ENCODE peak calls at places on chromosome 17, in five cellular contexts. K is PC-3, N is AG09319, X is breast epithelium, D is GM13977. T is an unnamed sample.

GRCh38 chr17:2928294-2928890 is 132.2 kb downstream of the RAP1GAP2 start:
- DNase-seq in K (no peak), D (no peak), X (no peak), N (no peak), T (no peak)

GRCh38 chr17:10875984-10876555 is 38.2 kb upstream of the PIRT start:
- DNase-seq in X (no peak), N (no peak), K (peak), D (peak), T (peak)

GRCh38 chr17:14058051-14058450 is 11.3 kb upstream of the COX10 start:
- DNase-seq in K (no peak), X (no peak), N (no peak), D (no peak), T (no peak)

GRCh38 chr17:15263206-15263579 is 1.9 kb downstream of the PMP22 start:
- DNase-seq in X (peak), K (peak), N (peak), D (no peak), T (peak)

GRCh38 chr17:72943826-72944689 is 148.4 kb downstream of the SLC39A11 start:
- DNase-seq in X (no peak), D (no peak), K (no peak), N (no peak), T (no peak)

GRCh38 chr17:6508519-6509294 is 47.6 kb downstream of the PITPNM3 start:
- DNase-seq in K (no peak), X (no peak), D (no peak), N (no peak), T (no peak)

GRCh38 chr17:7081341-7082062 is 1.5 kb upstream of the CLEC10A start:
- DNase-seq in X (no peak), N (no peak), K (no peak), D (no peak), T (no peak)

GRCh38 chr17:69501591-69502468 is 87.3 kb downstream of the MAP2K6 start:
- DNase-seq in X (peak), D (no peak), N (peak), K (peak), T (peak)

GRCh38 chr17:8137645-8138342 is 13.9 kb upstream of the HES7 start:
- DNase-seq in K (no peak), D (no peak), X (no peak), N (no peak), T (no peak)

GRCh38 chr17:50201226-50201854 is at the start of gene COL1A1:
- DNase-seq in D (no peak), K (no peak), N (peak), X (peak), T (no peak)

GRCh38 chr17:63988741-63989621 is 9.2 kb upstream of the PRR29 start:
- DNase-seq in K (no peak), N (no peak), X (no peak), D (no peak), T (no peak)

GRCh38 chr17:80138856-80139426 is 8.0 kb downstream of the EIF4A3 start:
- DNase-seq in N (no peak), K (no peak), X (no peak), D (no peak), T (no peak)

DNA sequence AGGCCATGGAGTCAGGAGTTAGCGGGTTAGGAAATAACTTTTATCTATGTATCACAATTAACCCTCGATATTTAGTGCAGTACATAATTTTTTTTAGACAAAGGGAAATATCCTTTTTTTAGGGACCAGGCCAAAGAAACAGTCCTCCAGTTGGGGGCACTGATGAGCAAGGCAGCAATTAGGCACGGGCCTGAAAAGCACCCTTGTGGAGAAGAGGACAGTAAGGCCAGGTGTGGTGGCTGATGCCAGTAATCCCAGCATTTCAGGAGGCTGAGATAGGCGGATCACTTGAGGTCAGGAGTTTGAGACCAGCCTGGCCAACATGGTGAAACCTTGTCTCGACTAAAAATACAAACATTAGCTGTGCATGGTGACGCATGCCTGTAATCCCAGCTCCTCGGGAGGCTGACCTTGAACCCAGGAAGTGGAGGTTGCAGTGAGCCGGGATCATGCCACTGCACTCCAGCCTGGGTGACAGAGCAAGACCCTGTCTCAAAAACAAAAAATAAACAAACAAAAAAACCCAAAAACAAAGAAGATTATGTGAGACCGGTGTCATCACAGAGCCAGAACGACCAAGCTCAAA is 158.3 kb upstream of the NOL11 start:
- DNase-seq in K (peak), X (no peak), D (no peak), N (no peak), T (no peak)
- TF ChIP-seq CTCF in K (peak), X (no peak), D (peak), N (no peak), T (no peak)

GRCh38 chr17:44781553-44782348 is 23.0 kb downstream of the ADAM11 start:
- DNase-seq in X (no peak), D (no peak), K (no peak), N (no peak), T (no peak)
- TF ChIP-seq CTCF in X (no peak), D (no peak), K (no peak), N (no peak), T (no peak)

GRCh38 chr17:81711814-81712467 is at the start of gene SLC25A10:
- DNase-seq in N (no peak), X (peak), K (peak), D (peak), T (peak)
- TF ChIP-seq CTCF in N (no peak), X (no peak), K (no peak), D (no peak), T (peak)

GRCh38 chr17:28743243-28744103 is at the start of gene TRAF4:
- DNase-seq in N (peak), D (peak), X (peak), K (peak), T (peak)
- TF ChIP-seq CTCF in N (no peak), D (peak), X (peak), K (no peak), T (no peak)

T was measured in prostate gland.